ENCODE peak calls at places on chromosomes 3 and 15, in ten cellular contexts. L is heart left ventricle, O is PC-9, K is choroid plexus epithelial cell, B is AG04449, W is MCF 10A, I is AG04450, T is astrocyte, H is AG09319, X is endodermal cell. D is an unnamed sample.

GRCh38 chr3:115321396-115321795 is 174.3 kb upstream of the ZBTB20 start:
- DNase-seq in L (no peak), B (peak), I (no peak), O (no peak), K (peak), X (no peak), H (no peak), W (peak), T (peak), D (no peak)

GRCh38 chr15:98719169-98719515 is 70.8 kb downstream of the IGF1R start:
- DNase-seq in O (no peak), L (no peak), B (no peak), T (peak), W (no peak), I (no peak), X (no peak), K (peak), H (no peak), D (no peak)

GRCh38 chr3:59580499-59580898 is 530.7 kb upstream of the CFAP20DC start:
- DNase-seq in B (no peak), O (no peak), H (no peak), X (no peak), L (no peak), K (no peak), W (no peak), I (no peak), T (no peak), D (no peak)

GRCh38 chr3:100650651-100651611 is 41.5 kb downstream of the ADGRG7 start:
- DNase-seq in K (peak), O (peak), T (peak), X (no peak), H (no peak), B (no peak), W (peak), I (no peak), L (no peak), D (no peak)

GRCh38 chr3:185115371-185115770 is 37.5 kb downstream of the C3orf70 start:
- DNase-seq in T (no peak), B (no peak), W (no peak), X (no peak), H (no peak), L (no peak), K (no peak), O (no peak), I (no peak), D (no peak)

GRCh38 chr3:156941311-156941710 is 115.2 kb downstream of the LEKR1 start:
- DNase-seq in H (no peak), O (no peak), W (no peak), L (no peak), T (no peak), I (no peak), B (no peak), K (no peak), X (no peak), D (no peak)

GRCh38 chr3:149527531-149528343 is 53.2 kb downstream of the TM4SF4 start:
- DNase-seq in O (no peak), H (no peak), X (no peak), L (no peak), W (no peak), T (no peak), I (no peak), K (peak), B (no peak), D (no peak)

GRCh38 chr3:28171962-28172361 is 69.5 kb upstream of the CMC1 start:
- DNase-seq in L (no peak), O (no peak), H (no peak), B (no peak), T (no peak), W (no peak), X (no peak), K (no peak), I (no peak), D (no peak)

GRCh38 chr3:64686446-64686908 is 1.3 kb downstream of the ADAMTS9 start:
- DNase-seq in I (no peak), H (no peak), W (peak), B (no peak), L (peak), K (peak), T (peak), O (peak), X (no peak), D (peak)

GRCh38 chr3:42518800-42519567 is 16.5 kb downstream of the VIPR1 start:
- DNase-seq in B (no peak), I (no peak), H (no peak), L (no peak), T (no peak), K (no peak), X (peak), O (no peak), W (peak), D (no peak)

GRCh38 chr3:114323546-114324254 is 29.9 kb downstream of the TIGIT start:
- DNase-seq in T (no peak), K (no peak), I (no peak), B (no peak), X (no peak), L (no peak), H (no peak), O (no peak), W (no peak), D (no peak)

GRCh38 chr3:39965461-39965860 is 156.1 kb downstream of the MYRIP start:
- DNase-seq in I (no peak), W (no peak), B (no peak), X (no peak), K (no peak), T (no peak), L (no peak), H (no peak), O (no peak), D (no peak)

GRCh38 chr3:38317186-38317759 is 29.3 kb upstream of the XYLB start:
- DNase-seq in H (no peak), X (no peak), B (no peak), L (no peak), W (peak), I (no peak), T (no peak), K (peak), O (no peak), D (no peak)

GRCh38 chr3:56894912-56895431 is 93.2 kb upstream of the ARHGEF3 start:
- DNase-seq in O (no peak), W (no peak), T (peak), X (no peak), I (no peak), B (no peak), L (no peak), K (peak), H (no peak), D (no peak)

GRCh38 chr15:88912500-88912921 is 668 bp downstream of the MFGE8 start:
- DNase-seq in L (peak), T (no peak), I (no peak), K (peak), W (peak), X (peak), B (no peak), H (no peak), O (no peak), D (no peak)

GRCh38 chr15:72319360-72319984 is 485 bp downstream of the CELF6 start:
- DNase-seq in O (no peak), T (peak), H (no peak), X (peak), B (no peak), L (peak), K (peak), W (peak), I (no peak), D (peak)

GRCh38 chr15:27382296-27382695 is 411.3 kb downstream of the GABRG3 start:
- DNase-seq in H (no peak), X (no peak), L (no peak), I (no peak), T (no peak), B (no peak), O (no peak), K (no peak), W (no peak), D (no peak)

GRCh38 chr3:39814007-39814406 is 4.6 kb downstream of the MYRIP start:
- DNase-seq in H (no peak), T (peak), O (no peak), I (no peak), X (no peak), B (peak), W (peak), L (no peak), K (peak), D (no peak)

GRCh38 chr3:58006661-58007060 is 1.6 kb upstream of the FLNB start:
- DNase-seq in O (no peak), I (no peak), L (no peak), H (no peak), W (peak), B (no peak), X (peak), K (no peak), T (no peak), D (no peak)

GRCh38 chr3:134094491-134094890 is 64.8 kb upstream of the SLCO2A1 start:
- DNase-seq in W (no peak), B (peak), H (no peak), K (peak), X (no peak), T (peak), O (no peak), I (peak), L (no peak), D (no peak)

GRCh38 chr3:155702745-155703581 is 41.9 kb downstream of the PLCH1 start:
- DNase-seq in O (no peak), B (no peak), K (no peak), X (no peak), H (no peak), L (no peak), W (no peak), T (no peak), I (no peak), D (no peak)

DNA sequence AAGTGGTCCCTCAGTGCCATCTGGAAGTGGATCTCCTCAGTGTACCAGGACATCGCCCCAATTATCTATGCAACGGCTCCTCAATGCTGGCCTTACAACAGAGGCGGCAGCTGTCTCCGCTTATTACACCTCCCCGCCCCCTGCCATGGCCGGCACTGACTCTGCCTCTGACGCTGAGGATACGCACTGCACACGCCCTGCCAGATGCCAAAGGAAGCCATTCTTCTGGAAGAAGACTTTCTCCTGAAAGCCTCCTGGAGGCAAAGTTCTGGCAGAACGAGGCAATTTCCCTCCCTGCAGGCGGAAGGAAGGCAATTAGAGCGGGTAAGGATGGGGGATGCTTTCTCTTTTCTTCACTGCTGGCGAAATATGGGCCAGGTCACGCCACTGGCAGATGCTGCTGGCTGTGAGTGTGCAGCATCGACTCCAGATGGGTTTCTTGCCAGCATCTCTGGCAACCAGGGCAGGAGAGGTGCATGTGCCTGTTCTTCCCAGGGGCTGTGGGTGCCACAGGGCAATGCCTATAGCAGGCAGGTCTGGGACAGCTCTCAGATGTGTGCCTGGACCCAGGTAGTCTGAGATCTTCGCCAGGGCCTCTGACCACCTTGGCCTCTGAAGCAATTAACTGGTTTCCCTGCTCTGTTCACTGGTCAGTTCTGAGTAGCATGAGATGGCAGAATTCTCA is 62.2 kb upstream of the MRPS22 start:
- DNase-seq in W (no peak), H (peak), L (no peak), I (no peak), T (peak), B (no peak), O (no peak), X (no peak), K (no peak), D (no peak)
- TF ChIP-seq CTCF in W (no peak), H (no peak), L (no peak), I (no peak), T (no peak), B (no peak), O (no peak), X (no peak), K (no peak), D (no peak)

GRCh38 chr3:94694894-94695293 is 632.0 kb downstream of the NSUN3 start:
- DNase-seq in X (no peak), K (peak), T (peak), H (no peak), O (no peak), L (no peak), I (no peak), W (peak), B (no peak), D (no peak)
- TF ChIP-seq CTCF in X (no peak), K (no peak), T (no peak), H (no peak), O (no peak), L (no peak), I (no peak), W (no peak), B (no peak), D (no peak)

GRCh38 chr3:61531528-61531927 is 29.8 kb upstream of the PTPRG start:
- DNase-seq in X (no peak), W (no peak), B (no peak), T (no peak), L (no peak), I (no peak), K (no peak), O (no peak), H (no peak), D (no peak)

GRCh38 chr3:61526307-61526706 is 35.1 kb upstream of the PTPRG start:
- DNase-seq in X (no peak), H (no peak), W (no peak), I (no peak), O (no peak), T (no peak), L (no peak), K (no peak), B (no peak), D (no peak)

GRCh38 chr3:61532739-61533500 is 28.5 kb upstream of the PTPRG start:
- DNase-seq in H (no peak), O (no peak), W (no peak), L (no peak), T (no peak), I (no peak), B (no peak), K (no peak), X (peak), D (no peak)

GRCh38 chr3:61527011-61527410 is 34.4 kb upstream of the PTPRG start:
- DNase-seq in L (no peak), I (no peak), O (no peak), X (no peak), W (no peak), T (no peak), B (no peak), H (no peak), K (no peak), D (no peak)

DNA sequence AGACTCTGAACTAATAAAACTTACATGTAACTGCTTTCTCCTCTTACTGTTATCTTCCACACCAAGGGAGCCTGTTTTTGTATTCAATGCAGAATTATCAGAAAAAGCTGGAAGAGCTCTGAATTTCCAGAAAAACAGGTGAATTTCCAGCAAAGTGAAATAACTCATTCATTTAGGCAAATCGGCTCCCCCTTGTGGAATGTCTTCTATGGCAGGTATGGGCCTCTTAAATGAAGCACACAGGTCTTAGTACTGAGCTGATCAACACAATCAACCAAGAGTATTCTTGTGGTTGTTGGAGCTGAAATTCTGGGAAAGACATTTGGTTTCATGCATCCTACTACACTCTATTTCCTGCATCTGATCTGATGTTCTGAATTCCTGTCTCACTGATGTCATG is 31.0 kb upstream of the PTPRG start:
- DNase-seq in W (peak), I (no peak), B (no peak), K (peak), O (no peak), X (peak), H (no peak), L (no peak), T (peak), D (no peak)
- TF ChIP-seq CTCF in W (peak), I (peak), B (peak), K (peak), O (peak), X (peak), H (peak), L (peak), T (peak), D (peak)

GRCh38 chr3:46214751-46215352 is 6.7 kb upstream of the CCR1 start:
- DNase-seq in L (no peak), W (no peak), O (peak), K (peak), B (no peak), H (no peak), T (no peak), I (no peak), X (peak), D (no peak)
- TF ChIP-seq CTCF in L (peak), W (peak), O (peak), K (peak), B (no peak), H (peak), T (peak), I (peak), X (peak), D (peak)

GRCh38 chr15:47352217-47352616 is 365.1 kb upstream of the SEMA6D start:
- DNase-seq in O (no peak), H (no peak), L (no peak), X (no peak), T (no peak), I (no peak), B (no peak), W (no peak), K (no peak), D (no peak)
- TF ChIP-seq CTCF in O (no peak), H (no peak), L (no peak), X (no peak), T (no peak), I (no peak), B (no peak), W (no peak), K (no peak), D (no peak)

GRCh38 chr3:103002447-103002846 is 567.6 kb downstream of the ZPLD1 start:
- DNase-seq in O (peak), X (no peak), B (no peak), I (no peak), H (no peak), W (peak), K (no peak), T (peak), L (no peak), D (no peak)
- TF ChIP-seq CTCF in O (no peak), X (no peak), B (no peak), I (no peak), H (no peak), W (no peak), K (no peak), T (no peak), L (no peak), D (no peak)

GRCh38 chr3:45078910-45079522 is 52.9 kb downstream of the CLEC3B start:
- DNase-seq in O (peak), B (no peak), H (no peak), I (no peak), L (no peak), X (no peak), W (peak), T (peak), K (peak), D (no peak)
- TF ChIP-seq CTCF in O (no peak), B (no peak), H (peak), I (peak), L (no peak), X (peak), W (peak), T (peak), K (peak), D (peak)

GRCh38 chr3:147672436-147672835 is 263.3 kb downstream of the ZIC1 start:
- DNase-seq in W (no peak), H (no peak), T (no peak), O (no peak), I (no peak), L (no peak), B (no peak), X (no peak), K (no peak), D (no peak)

GRCh38 chr3:147669076-147669475 is 259.9 kb downstream of the ZIC1 start:
- DNase-seq in W (no peak), H (no peak), O (no peak), K (peak), X (no peak), T (no peak), L (no peak), B (no peak), I (no peak), D (no peak)

GRCh38 chr3:147672035-147672434 is 262.9 kb downstream of the ZIC1 start:
- DNase-seq in O (no peak), L (no peak), X (no peak), K (peak), I (no peak), W (no peak), H (no peak), B (no peak), T (no peak), D (no peak)
- TF ChIP-seq CTCF in O (no peak), L (no peak), X (no peak), K (no peak), I (no peak), W (no peak), H (no peak), B (no peak), T (no peak), D (no peak)

GRCh38 chr15:40439461-40440299 is 1.1 kb upstream of the BAHD1 start:
- DNase-seq in I (no peak), T (no peak), W (peak), H (no peak), L (peak), B (no peak), X (peak), K (peak), O (peak), D (no peak)

GRCh38 chr15:40441736-40442531 is 1.2 kb downstream of the BAHD1 start:
- DNase-seq in B (no peak), O (no peak), T (no peak), K (no peak), L (peak), I (no peak), W (no peak), X (peak), H (no peak), D (no peak)

GRCh38 chr15:40443255-40443654 is 2.5 kb downstream of the BAHD1 start:
- DNase-seq in W (no peak), T (no peak), I (no peak), B (no peak), X (no peak), L (peak), H (no peak), K (no peak), O (no peak), D (no peak)

GRCh38 chr15:40440300-40441011 is at the start of gene BAHD1:
- DNase-seq in B (peak), L (peak), H (peak), K (peak), W (peak), I (peak), X (peak), T (peak), O (peak), D (peak)

DNA sequence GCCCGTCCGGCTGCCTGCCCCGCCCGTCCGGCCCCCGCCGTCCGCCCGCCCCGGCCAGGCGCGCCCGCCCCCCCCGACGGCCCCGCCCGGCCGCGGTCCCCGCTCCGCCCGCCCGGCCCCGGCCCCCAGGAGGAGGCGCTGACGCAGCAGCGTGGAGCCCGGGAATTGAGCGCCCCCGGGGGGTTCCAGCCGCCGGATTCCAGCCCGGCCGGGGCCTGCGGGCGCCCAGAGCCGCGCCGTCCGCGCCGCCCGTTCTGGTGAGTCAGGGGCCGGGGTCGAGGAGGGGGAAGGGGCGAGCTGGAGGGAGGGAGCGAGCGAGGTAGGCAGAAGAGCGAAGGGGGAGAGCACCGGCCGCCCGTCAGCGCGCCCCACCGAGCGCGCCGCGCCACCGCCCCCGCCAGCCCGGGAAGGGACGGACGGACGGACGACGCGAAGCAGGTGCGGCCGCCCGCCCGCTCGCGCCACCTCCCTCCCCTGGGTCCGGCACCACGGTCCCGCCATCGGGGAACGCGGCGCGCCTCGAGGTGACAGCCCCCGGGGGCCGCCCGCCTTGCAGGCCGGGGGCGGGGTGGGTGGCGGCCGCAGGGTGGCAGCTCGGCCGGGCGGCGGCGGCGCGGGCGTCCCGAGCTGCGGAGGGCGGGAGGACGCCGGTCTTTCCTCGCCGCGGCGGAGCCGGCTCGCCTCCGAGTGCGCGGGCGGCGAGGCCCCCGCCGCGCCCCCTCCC is 421 bp downstream of the BAHD1 start:
- DNase-seq in X (peak), B (no peak), I (no peak), T (no peak), O (no peak), H (no peak), K (no peak), W (no peak), L (peak), D (no peak)
- TF ChIP-seq CTCF in X (no peak), B (peak), I (no peak), T (no peak), O (no peak), H (no peak), K (no peak), W (no peak), L (no peak), D (no peak)